ENCODE peak calls at places on chromosome 5, in seven cellular contexts. S, N, T, P, I, D and A are unnamed samples.

GRCh38 chr5:32500206-32500605 is 55.7 kb upstream of the ZFR start:
- DNase-seq in S (no peak), N (no peak), T (no peak), P (no peak), I (no peak), D (no peak), A (no peak)

GRCh38 chr5:35454011-35454525 is 163.6 kb upstream of the SPEF2 start:
- DNase-seq in S (no peak), N (no peak), T (no peak), P (no peak), I (no peak), D (no peak), A (no peak)

GRCh38 chr5:94807985-94808384 is 189.5 kb downstream of the SLF1 start:
- DNase-seq in S (no peak), N (no peak), T (no peak), P (no peak), I (no peak), D (no peak), A (no peak)

GRCh38 chr5:79224275-79224984 is 11.5 kb upstream of the JMY start:
- DNase-seq in S (no peak), N (no peak), T (no peak), P (no peak), I (no peak), D (no peak), A (no peak)

GRCh38 chr5:57111993-57112392 is 61.9 kb upstream of the GPBP1 start:
- DNase-seq in S (no peak), N (no peak), T (peak), P (no peak), I (no peak), D (no peak), A (no peak)

GRCh38 chr5:177478711-177479646 is 5.5 kb upstream of the DBN1 start:
- DNase-seq in S (peak), N (no peak), T (no peak), P (peak), I (no peak), D (no peak), A (peak)

GRCh38 chr5:79795764-79796398 is 106.2 kb downstream of the CMYA5 start:
- DNase-seq in S (peak), N (no peak), T (peak), P (no peak), I (no peak), D (no peak), A (peak)

GRCh38 chr5:37814699-37815098 is 25.1 kb downstream of the GDNF start:
- DNase-seq in S (peak), N (no peak), T (no peak), P (no peak), I (no peak), D (no peak), A (peak)

GRCh38 chr5:160213537-160213936 is 15.8 kb upstream of the FABP6 start:
- DNase-seq in S (peak), N (no peak), T (no peak), P (no peak), I (no peak), D (no peak), A (no peak)